ENCODE peak calls at places on chromosome 13, in seven cellular contexts. M, E, N, W, F, S and J are unnamed samples.

GRCh38 chr13:43023244-43023931 is at the start of gene DNAJC15:
- DNase-seq in M (no peak), E (peak), F (peak), S (peak), W (no peak), N (peak), J (peak)

GRCh38 chr13:54536112-54536511 is 1507.5 kb downstream of the OLFM4 start:
- DNase-seq in W (no peak), F (no peak), E (no peak), M (peak), N (no peak), S (no peak), J (no peak)

GRCh38 chr13:106534844-106535551 is 464 bp downstream of the EFNB2 start:
- DNase-seq in W (no peak), N (no peak), M (no peak), S (no peak), F (no peak), E (no peak), J (peak)

GRCh38 chr13:106376411-106377112 is 158.9 kb downstream of the EFNB2 start:
- DNase-seq in S (peak), M (peak), N (peak), F (no peak), E (no peak), W (no peak), J (no peak)

GRCh38 chr13:91946498-91947070 is 548.2 kb downstream of the GPC5 start:
- DNase-seq in N (no peak), S (no peak), W (no peak), M (peak), E (no peak), F (no peak), J (no peak)

GRCh38 chr13:23563085-23563484 is 7.1 kb upstream of the TNFRSF19 start:
- DNase-seq in F (no peak), M (no peak), S (no peak), E (no peak), W (no peak), N (no peak), J (no peak)

GRCh38 chr13:74070065-74070464 is 64.1 kb downstream of the KLF12 start:
- DNase-seq in M (no peak), S (no peak), F (no peak), E (no peak), N (no peak), W (no peak), J (no peak)

GRCh38 chr13:44837250-44837649 is 152.0 kb downstream of the NUFIP1 start:
- DNase-seq in F (no peak), E (no peak), M (no peak), N (peak), W (no peak), S (no peak), J (no peak)

GRCh38 chr13:44160549-44161278 is 212.9 kb upstream of the SERP2 start:
- DNase-seq in S (no peak), F (no peak), W (no peak), E (no peak), N (no peak), M (no peak), J (no peak)

GRCh38 chr13:49214917-49215376 is 5.2 kb upstream of the MLNR start:
- DNase-seq in W (no peak), E (peak), S (peak), M (no peak), F (no peak), N (no peak), J (peak)

GRCh38 chr13:95553271-95553588 is 710 bp downstream of the CLDN10 start:
- DNase-seq in E (no peak), M (no peak), N (no peak), W (no peak), F (no peak), S (no peak), J (no peak)

GRCh38 chr13:95553614-95554385 is 1.3 kb downstream of the CLDN10 start:
- DNase-seq in F (no peak), M (no peak), E (peak), S (no peak), N (no peak), W (no peak), J (no peak)

GRCh38 chr13:95552208-95552538 is 347 bp upstream of the CLDN10 start:
- DNase-seq in W (no peak), S (no peak), N (no peak), M (no peak), E (no peak), F (no peak), J (no peak)

GRCh38 chr13:95556981-95557380 is 4.5 kb downstream of the CLDN10 start:
- DNase-seq in F (no peak), E (no peak), W (no peak), S (no peak), N (no peak), M (no peak), J (no peak)

GRCh38 chr13:95552539-95553270 is at the start of gene CLDN10:
- DNase-seq in M (no peak), F (no peak), E (peak), S (peak), W (no peak), N (no peak), J (no peak)
- TF ChIP-seq CTCF in M (no peak), F (no peak), E (peak), S (no peak), W (no peak), N (peak), J (no peak)

GRCh38 chr13:52665325-52665724 is 12.7 kb downstream of the SUGT1 start:
- DNase-seq in N (peak), F (no peak), S (no peak), E (no peak), W (no peak), M (peak), J (no peak)

GRCh38 chr13:52664269-52664668 is 11.6 kb downstream of the SUGT1 start:
- DNase-seq in S (no peak), W (no peak), F (no peak), N (no peak), E (no peak), M (no peak), J (no peak)

GRCh38 chr13:52670726-52671125 is 18.1 kb downstream of the SUGT1 start:
- DNase-seq in F (no peak), N (no peak), E (no peak), W (no peak), M (no peak), S (no peak), J (no peak)

DNA sequence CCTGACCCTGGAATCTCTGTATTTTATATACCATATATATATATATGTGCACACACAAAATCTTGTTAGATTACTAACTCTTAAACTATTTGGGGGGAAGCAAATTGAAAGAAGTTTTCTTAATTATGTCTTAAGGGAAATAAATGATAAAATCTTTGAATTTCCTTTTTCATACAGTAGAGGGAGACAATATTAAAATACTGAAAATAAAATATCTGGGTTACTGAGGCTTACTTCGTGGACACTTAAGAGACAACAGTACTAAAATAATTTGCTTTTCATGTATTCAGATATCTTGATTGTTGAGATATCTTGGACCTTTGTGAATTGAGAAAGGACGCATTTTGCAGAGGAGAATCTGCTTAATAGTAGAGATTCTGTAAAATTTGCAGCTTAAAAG is 17.0 kb downstream of the SUGT1 start:
- DNase-seq in E (no peak), M (no peak), S (no peak), N (no peak), F (no peak), W (no peak), J (no peak)
- TF ChIP-seq CTCF in E (no peak), M (no peak), S (no peak), N (peak), F (no peak), W (no peak), J (no peak)

DNA sequence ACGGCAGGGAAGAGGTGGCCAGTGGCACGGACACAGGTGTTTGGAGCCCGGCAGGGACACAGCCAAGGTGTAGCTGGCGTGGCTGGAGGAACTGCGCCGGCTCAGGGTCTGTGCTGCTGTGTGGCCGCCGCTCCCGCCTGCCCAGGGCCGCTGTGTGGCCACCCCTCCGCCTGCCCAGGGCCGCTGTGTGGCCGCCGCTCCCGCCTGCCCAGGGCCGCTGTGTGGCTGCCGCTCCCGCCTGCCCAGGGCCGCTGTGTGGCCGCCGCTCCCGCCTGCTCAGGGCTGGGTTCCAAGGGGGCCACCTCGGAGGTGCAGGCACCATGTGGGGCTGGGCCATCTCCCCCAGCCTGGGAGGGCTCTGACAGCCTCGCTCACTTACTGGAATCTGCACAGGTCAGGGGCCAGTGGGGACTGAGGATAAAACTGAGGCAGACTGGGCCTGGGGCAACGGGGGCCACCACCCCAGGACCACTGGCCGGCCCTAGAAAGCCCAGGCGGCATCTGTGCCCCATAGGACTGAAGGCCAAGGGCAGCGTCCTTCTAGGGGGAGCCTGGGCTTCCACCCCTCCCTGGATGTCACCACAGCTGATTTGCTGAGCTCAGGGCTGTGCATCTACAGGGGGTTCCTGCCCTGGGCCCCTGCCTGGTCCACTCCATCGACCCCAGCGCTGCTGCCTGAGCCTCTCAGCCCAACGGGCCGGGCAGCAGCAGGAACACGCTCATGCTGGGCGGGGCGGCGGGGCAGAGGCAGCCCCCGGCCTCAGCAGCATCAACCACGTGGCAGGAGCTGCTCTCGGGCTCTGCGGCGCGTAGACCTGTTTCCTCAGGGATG is 21.5 kb downstream of the C13orf46 start:
- DNase-seq in F (no peak), E (no peak), M (no peak), N (no peak), W (no peak), S (no peak), J (no peak)
- TF ChIP-seq CTCF in F (no peak), E (no peak), M (no peak), N (no peak), W (no peak), S (no peak), J (no peak)

GRCh38 chr13:41060723-41061074 is 610 bp upstream of the WBP4 start:
- DNase-seq in E (peak), N (peak), M (peak), W (no peak), F (peak), S (peak), J (peak)

GRCh38 chr13:41058229-41059070 is 2.9 kb upstream of the WBP4 start:
- DNase-seq in W (no peak), N (no peak), E (peak), S (no peak), F (no peak), M (no peak), J (no peak)

GRCh38 chr13:41059466-41059865 is 1.8 kb upstream of the WBP4 start:
- DNase-seq in M (no peak), S (no peak), E (no peak), N (no peak), F (no peak), W (no peak), J (no peak)

GRCh38 chr13:41061075-41061913 is at the start of gene WBP4:
- DNase-seq in M (peak), W (peak), N (peak), S (peak), E (peak), F (peak), J (peak)

DNA sequence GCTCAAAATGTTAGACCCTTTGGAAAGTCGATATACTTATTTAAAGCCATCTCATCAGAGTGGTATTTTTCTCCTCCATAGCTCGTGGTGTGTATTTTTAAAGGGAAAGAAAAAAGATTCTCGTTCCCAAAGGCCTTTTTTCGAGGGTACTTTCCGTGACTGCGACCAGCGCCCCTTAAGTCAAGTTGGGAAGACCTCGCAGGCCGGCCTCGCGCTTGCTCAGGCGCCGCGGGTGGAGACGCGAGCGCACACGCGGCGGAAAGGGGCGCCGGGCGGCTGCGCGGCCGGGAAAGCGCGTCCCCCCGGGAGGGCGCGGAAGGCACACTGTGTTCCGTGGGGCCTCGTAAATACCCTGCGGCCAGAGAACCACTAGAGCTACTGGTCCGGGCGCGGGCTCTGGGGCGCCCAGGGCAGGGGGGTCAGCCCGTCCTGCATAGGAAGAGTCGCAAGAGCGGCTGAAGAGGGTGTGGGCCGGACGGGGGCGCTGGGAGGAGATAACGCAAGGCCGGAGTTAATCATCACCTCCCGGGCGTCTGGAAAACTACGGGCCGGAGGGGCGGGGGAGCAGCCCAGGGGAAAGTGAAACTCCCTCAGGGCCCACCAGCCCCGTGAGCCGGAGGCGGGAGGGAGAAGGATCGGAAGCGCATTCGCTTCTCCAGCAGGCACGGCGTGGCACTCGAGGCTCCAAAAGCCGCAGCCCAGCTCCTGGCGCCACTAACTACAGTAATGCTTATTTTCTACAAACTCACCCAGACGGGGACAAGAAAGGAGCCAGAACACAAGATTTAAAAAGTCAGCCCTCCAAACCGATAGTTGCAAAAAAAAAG is 1.2 kb upstream of the WBP4 start:
- DNase-seq in N (peak), M (peak), S (peak), E (peak), W (no peak), F (peak), J (peak)
- TF ChIP-seq CTCF in N (peak), M (peak), S (no peak), E (no peak), W (peak), F (no peak), J (no peak)

GRCh38 chr13:36850790-36851438 is 31.9 kb downstream of the RFXAP start:
- DNase-seq in N (no peak), M (no peak), S (no peak), W (no peak), E (no peak), F (no peak), J (no peak)
- TF ChIP-seq CTCF in N (peak), M (no peak), S (no peak), W (peak), E (no peak), F (no peak), J (no peak)

GRCh38 chr13:60363288-60363687 is 33.7 kb upstream of the TDRD3 start:
- DNase-seq in W (no peak), F (no peak), N (no peak), S (no peak), E (no peak), M (no peak), J (no peak)

GRCh38 chr13:60372141-60372540 is 24.9 kb upstream of the TDRD3 start:
- DNase-seq in N (no peak), F (no peak), W (no peak), E (peak), M (no peak), S (no peak), J (no peak)

GRCh38 chr13:60370343-60370742 is 26.7 kb upstream of the TDRD3 start:
- DNase-seq in E (no peak), F (no peak), S (no peak), M (no peak), W (no peak), N (no peak), J (no peak)

DNA sequence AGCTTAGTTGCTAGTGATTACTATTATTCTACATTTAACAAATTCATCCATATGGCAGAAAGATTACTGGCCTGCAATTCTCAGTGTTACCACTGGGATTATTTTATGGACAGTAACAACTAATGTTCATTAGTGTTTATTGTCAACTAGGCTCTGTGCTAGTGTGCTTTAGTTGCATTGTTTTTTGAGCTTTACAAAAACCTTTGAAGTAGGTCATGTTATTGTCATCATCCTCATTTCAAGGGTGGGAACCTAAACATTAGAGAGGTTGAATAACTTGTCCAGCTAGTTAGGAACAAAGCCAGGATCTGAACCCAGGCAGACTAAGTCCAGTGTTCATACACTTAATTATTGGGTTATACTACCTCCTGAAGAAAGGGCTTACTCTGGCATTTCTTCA is 27.8 kb upstream of the TDRD3 start:
- DNase-seq in W (no peak), F (no peak), S (no peak), E (no peak), N (no peak), M (no peak), J (no peak)
- TF ChIP-seq CTCF in W (peak), F (no peak), S (peak), E (no peak), N (peak), M (no peak), J (peak)

GRCh38 chr13:27283906-27284523 is 13.4 kb downstream of the RASL11A start:
- DNase-seq in M (peak), S (peak), F (no peak), W (no peak), N (peak), E (no peak), J (no peak)
- TF ChIP-seq CTCF in M (no peak), S (no peak), F (no peak), W (peak), N (peak), E (peak), J (no peak)

GRCh38 chr13:110323172-110323851 is 16.2 kb downstream of the COL4A2 start:
- DNase-seq in E (no peak), N (peak), F (no peak), S (no peak), W (no peak), M (no peak), J (no peak)
- TF ChIP-seq CTCF in E (no peak), N (peak), F (no peak), S (no peak), W (peak), M (no peak), J (no peak)